ENCODE peak calls at places on chromosomes 3 and 15, in seven cellular contexts. One of them, this sample, is unnamed.

GRCh38 chr3:40268708-40269524 is 40.6 kb upstream of the EIF1B start:
- DNase-seq in body of pancreas: no peak
- DNase-seq in ACHN: no peak
- DNase-seq in activated B cell treated with CpG ODN at 0.5 μM for 24 hours: no peak
- DNase-seq in activated effector memory CD4-positive, alpha-beta T cell treated with anti-CD3 and anti-CD28 coated beads, Interleukin-2, amount 50 U/mL, for 16 hours: no peak
- DNase-seq in psoas muscle: no peak
- DNase-seq in cardiac fibroblast: no peak
- DNase-seq in this sample: no peak

GRCh38 chr3:99250821-99251355 is 349.4 kb upstream of the DCBLD2 start:
- DNase-seq in psoas muscle: no peak
- DNase-seq in ACHN: no peak
- DNase-seq in body of pancreas: no peak
- DNase-seq in cardiac fibroblast: peak
- DNase-seq in activated effector memory CD4-positive, alpha-beta T cell treated with anti-CD3 and anti-CD28 coated beads, Interleukin-2, amount 50 U/mL, for 16 hours: no peak
- DNase-seq in activated B cell treated with CpG ODN at 0.5 μM for 24 hours: no peak
- DNase-seq in this sample: no peak

GRCh38 chr3:32297366-32297765 is 58.9 kb downstream of the CMTM8 start:
- DNase-seq in activated B cell treated with CpG ODN at 0.5 μM for 24 hours: no peak
- DNase-seq in activated effector memory CD4-positive, alpha-beta T cell treated with anti-CD3 and anti-CD28 coated beads, Interleukin-2, amount 50 U/mL, for 16 hours: peak
- DNase-seq in ACHN: no peak
- DNase-seq in body of pancreas: no peak
- DNase-seq in psoas muscle: no peak
- DNase-seq in cardiac fibroblast: no peak
- DNase-seq in this sample: no peak

GRCh38 chr3:30644615-30645014 is 38.2 kb downstream of the TGFBR2 start:
- DNase-seq in activated B cell treated with CpG ODN at 0.5 μM for 24 hours: no peak
- DNase-seq in body of pancreas: peak
- DNase-seq in cardiac fibroblast: peak
- DNase-seq in psoas muscle: peak
- DNase-seq in ACHN: peak
- DNase-seq in activated effector memory CD4-positive, alpha-beta T cell treated with anti-CD3 and anti-CD28 coated beads, Interleukin-2, amount 50 U/mL, for 16 hours: peak
- DNase-seq in this sample: no peak

GRCh38 chr3:171261487-171261886 is 198.7 kb downstream of the TNIK start:
- DNase-seq in ACHN: no peak
- DNase-seq in activated effector memory CD4-positive, alpha-beta T cell treated with anti-CD3 and anti-CD28 coated beads, Interleukin-2, amount 50 U/mL, for 16 hours: no peak
- DNase-seq in cardiac fibroblast: peak
- DNase-seq in body of pancreas: peak
- DNase-seq in activated B cell treated with CpG ODN at 0.5 μM for 24 hours: no peak
- DNase-seq in psoas muscle: no peak
- DNase-seq in this sample: no peak

GRCh38 chr3:12464181-12464580 is 20.1 kb upstream of the TSEN2 start:
- DNase-seq in activated B cell treated with CpG ODN at 0.5 μM for 24 hours: no peak
- DNase-seq in activated effector memory CD4-positive, alpha-beta T cell treated with anti-CD3 and anti-CD28 coated beads, Interleukin-2, amount 50 U/mL, for 16 hours: no peak
- DNase-seq in body of pancreas: no peak
- DNase-seq in cardiac fibroblast: no peak
- DNase-seq in psoas muscle: no peak
- DNase-seq in ACHN: no peak
- DNase-seq in this sample: no peak

GRCh38 chr3:133038089-133038730 is at the start of gene TMEM108:
- DNase-seq in activated B cell treated with CpG ODN at 0.5 μM for 24 hours: no peak
- DNase-seq in cardiac fibroblast: peak
- DNase-seq in activated effector memory CD4-positive, alpha-beta T cell treated with anti-CD3 and anti-CD28 coated beads, Interleukin-2, amount 50 U/mL, for 16 hours: peak
- DNase-seq in body of pancreas: peak
- DNase-seq in ACHN: peak
- DNase-seq in psoas muscle: peak
- DNase-seq in this sample: peak

GRCh38 chr15:27990411-27991338 is 108.4 kb downstream of the OCA2 start:
- DNase-seq in ACHN: no peak
- DNase-seq in cardiac fibroblast: no peak
- DNase-seq in body of pancreas: no peak
- DNase-seq in activated effector memory CD4-positive, alpha-beta T cell treated with anti-CD3 and anti-CD28 coated beads, Interleukin-2, amount 50 U/mL, for 16 hours: no peak
- DNase-seq in psoas muscle: no peak
- DNase-seq in activated B cell treated with CpG ODN at 0.5 μM for 24 hours: no peak
- DNase-seq in this sample: no peak

GRCh38 chr15:52858388-52859176 is 68.4 kb upstream of the ONECUT1 start:
- DNase-seq in activated B cell treated with CpG ODN at 0.5 μM for 24 hours: no peak
- DNase-seq in ACHN: no peak
- DNase-seq in cardiac fibroblast: no peak
- DNase-seq in body of pancreas: no peak
- DNase-seq in activated effector memory CD4-positive, alpha-beta T cell treated with anti-CD3 and anti-CD28 coated beads, Interleukin-2, amount 50 U/mL, for 16 hours: no peak
- DNase-seq in psoas muscle: no peak
- DNase-seq in this sample: no peak

GRCh38 chr3:188043891-188044290 is 110.1 kb upstream of the LPP start:
- DNase-seq in activated effector memory CD4-positive, alpha-beta T cell treated with anti-CD3 and anti-CD28 coated beads, Interleukin-2, amount 50 U/mL, for 16 hours: no peak
- DNase-seq in activated B cell treated with CpG ODN at 0.5 μM for 24 hours: no peak
- DNase-seq in cardiac fibroblast: no peak
- DNase-seq in body of pancreas: no peak
- DNase-seq in ACHN: no peak
- DNase-seq in psoas muscle: no peak
- DNase-seq in this sample: no peak

GRCh38 chr15:74201656-74202420 is 749 bp downstream of the STRA6 start:
- DNase-seq in ACHN: no peak
- DNase-seq in cardiac fibroblast: peak
- DNase-seq in psoas muscle: no peak
- DNase-seq in body of pancreas: no peak
- DNase-seq in activated B cell treated with CpG ODN at 0.5 μM for 24 hours: no peak
- DNase-seq in activated effector memory CD4-positive, alpha-beta T cell treated with anti-CD3 and anti-CD28 coated beads, Interleukin-2, amount 50 U/mL, for 16 hours: no peak
- DNase-seq in this sample: no peak

GRCh38 chr3:15097889-15098288 is 1.1 kb downstream of the RBSN start:
- DNase-seq in activated effector memory CD4-positive, alpha-beta T cell treated with anti-CD3 and anti-CD28 coated beads, Interleukin-2, amount 50 U/mL, for 16 hours: peak
- DNase-seq in body of pancreas: no peak
- DNase-seq in ACHN: no peak
- DNase-seq in psoas muscle: no peak
- DNase-seq in cardiac fibroblast: peak
- DNase-seq in activated B cell treated with CpG ODN at 0.5 μM for 24 hours: peak
- DNase-seq in this sample: no peak

GRCh38 chr3:56923546-56924224 is 121.9 kb upstream of the ARHGEF3 start:
- DNase-seq in activated B cell treated with CpG ODN at 0.5 μM for 24 hours: no peak
- DNase-seq in psoas muscle: no peak
- DNase-seq in body of pancreas: peak
- DNase-seq in cardiac fibroblast: peak
- DNase-seq in ACHN: peak
- DNase-seq in activated effector memory CD4-positive, alpha-beta T cell treated with anti-CD3 and anti-CD28 coated beads, Interleukin-2, amount 50 U/mL, for 16 hours: peak
- DNase-seq in this sample: no peak

GRCh38 chr3:25380222-25380739 is 47.8 kb upstream of the RARB start:
- DNase-seq in body of pancreas: no peak
- DNase-seq in activated effector memory CD4-positive, alpha-beta T cell treated with anti-CD3 and anti-CD28 coated beads, Interleukin-2, amount 50 U/mL, for 16 hours: no peak
- DNase-seq in cardiac fibroblast: peak
- DNase-seq in ACHN: no peak
- DNase-seq in psoas muscle: no peak
- DNase-seq in activated B cell treated with CpG ODN at 0.5 μM for 24 hours: no peak
- DNase-seq in this sample: no peak

GRCh38 chr3:127455541-127456450 is 134.7 kb downstream of the TPRA1 start:
- DNase-seq in psoas muscle: peak
- DNase-seq in cardiac fibroblast: peak
- DNase-seq in ACHN: peak
- DNase-seq in activated B cell treated with CpG ODN at 0.5 μM for 24 hours: peak
- DNase-seq in activated effector memory CD4-positive, alpha-beta T cell treated with anti-CD3 and anti-CD28 coated beads, Interleukin-2, amount 50 U/mL, for 16 hours: peak
- DNase-seq in body of pancreas: peak
- DNase-seq in this sample: peak

GRCh38 chr3:176814252-176814651 is 383.0 kb downstream of the TBL1XR1 start:
- DNase-seq in ACHN: peak
- DNase-seq in psoas muscle: peak
- DNase-seq in cardiac fibroblast: peak
- DNase-seq in activated B cell treated with CpG ODN at 0.5 μM for 24 hours: no peak
- DNase-seq in activated effector memory CD4-positive, alpha-beta T cell treated with anti-CD3 and anti-CD28 coated beads, Interleukin-2, amount 50 U/mL, for 16 hours: no peak
- DNase-seq in body of pancreas: peak
- DNase-seq in this sample: no peak

GRCh38 chr3:126191246-126191645 is 10.9 kb upstream of the ALDH1L1 start:
- DNase-seq in body of pancreas: no peak
- DNase-seq in cardiac fibroblast: no peak
- DNase-seq in activated B cell treated with CpG ODN at 0.5 μM for 24 hours: no peak
- DNase-seq in ACHN: no peak
- DNase-seq in activated effector memory CD4-positive, alpha-beta T cell treated with anti-CD3 and anti-CD28 coated beads, Interleukin-2, amount 50 U/mL, for 16 hours: no peak
- DNase-seq in psoas muscle: no peak
- DNase-seq in this sample: no peak

GRCh38 chr3:193885832-193886231 is 250.1 kb upstream of the HES1 start:
- DNase-seq in activated B cell treated with CpG ODN at 0.5 μM for 24 hours: no peak
- DNase-seq in activated effector memory CD4-positive, alpha-beta T cell treated with anti-CD3 and anti-CD28 coated beads, Interleukin-2, amount 50 U/mL, for 16 hours: no peak
- DNase-seq in psoas muscle: no peak
- DNase-seq in ACHN: no peak
- DNase-seq in cardiac fibroblast: no peak
- DNase-seq in body of pancreas: no peak
- DNase-seq in this sample: no peak

GRCh38 chr3:14915636-14916222 is 31.7 kb upstream of the NR2C2 start:
- DNase-seq in activated effector memory CD4-positive, alpha-beta T cell treated with anti-CD3 and anti-CD28 coated beads, Interleukin-2, amount 50 U/mL, for 16 hours: peak
- DNase-seq in activated B cell treated with CpG ODN at 0.5 μM for 24 hours: no peak
- DNase-seq in psoas muscle: no peak
- DNase-seq in ACHN: no peak
- DNase-seq in body of pancreas: no peak
- DNase-seq in cardiac fibroblast: peak
- DNase-seq in this sample: no peak

GRCh38 chr3:127629462-127630403 is 748 bp downstream of the PODXL2 start:
- DNase-seq in psoas muscle: no peak
- DNase-seq in body of pancreas: no peak
- DNase-seq in activated B cell treated with CpG ODN at 0.5 μM for 24 hours: peak
- DNase-seq in ACHN: no peak
- DNase-seq in activated effector memory CD4-positive, alpha-beta T cell treated with anti-CD3 and anti-CD28 coated beads, Interleukin-2, amount 50 U/mL, for 16 hours: peak
- DNase-seq in cardiac fibroblast: no peak
- DNase-seq in this sample: no peak

This sample was measured in spleen.